ENCODE peak calls at places on chromosomes 2 and 18, in seven cellular contexts. D is EL, F is fibroblast of mammary gland, J is M059J, U is AG09309, N is IMR-90, K is occipital lobe. I is an unnamed sample.

GRCh38 chr2:70513751-70514150 is 39.9 kb downstream of the TGFA start:
- DNase-seq in D (no peak), F (no peak), J (no peak), U (no peak), N (no peak), K (no peak), I (no peak)

GRCh38 chr2:238350150-238350549 is 29.8 kb downstream of the TRAF3IP1 start:
- DNase-seq in D (no peak), F (no peak), J (no peak), U (no peak), N (no peak), K (no peak), I (no peak)

GRCh38 chr2:106115665-106116064 is 78.4 kb downstream of the UXS1 start:
- DNase-seq in D (no peak), F (no peak), J (no peak), U (no peak), N (no peak), K (no peak), I (no peak)

GRCh38 chr18:72868666-72869661 is 1.2 kb upstream of the NETO1 start:
- DNase-seq in D (no peak), F (no peak), J (no peak), U (no peak), N (no peak), K (no peak), I (no peak)

GRCh38 chr18:55579471-55579870 is 8.5 kb downstream of the TCF4 start:
- DNase-seq in D (no peak), F (no peak), J (no peak), U (no peak), N (peak), K (no peak), I (no peak)

GRCh38 chr2:26731714-26732113 is 32.4 kb upstream of the SLC35F6 start:
- DNase-seq in D (no peak), F (no peak), J (no peak), U (no peak), N (no peak), K (no peak), I (no peak)

GRCh38 chr18:45998244-45998643 is 31.1 kb upstream of the EPG5 start:
- DNase-seq in D (no peak), F (no peak), J (no peak), U (no peak), N (no peak), K (no peak), I (no peak)

GRCh38 chr2:11680181-11680900 is 10.3 kb upstream of the NTSR2 start:
- DNase-seq in D (no peak), F (peak), J (peak), U (no peak), N (peak), K (no peak), I (peak)

GRCh38 chr18:79385749-79386341 is 9.9 kb upstream of the NFATC1 start:
- DNase-seq in D (no peak), F (no peak), J (no peak), U (no peak), N (no peak), K (no peak), I (no peak)

GRCh38 chr18:76565238-76566173 is 70.5 kb upstream of the ZNF516 start:
- DNase-seq in D (peak), F (peak), J (peak), U (peak), N (peak), K (no peak), I (peak)

GRCh38 chr18:29874519-29875098 is 1167.9 kb downstream of the DSC3 start:
- DNase-seq in D (peak), F (peak), J (peak), U (no peak), N (peak), K (no peak), I (no peak)

GRCh38 chr18:49784427-49785185 is 28.7 kb downstream of the ACAA2 start:
- DNase-seq in D (no peak), F (peak), J (peak), U (peak), N (peak), K (no peak), I (no peak)

GRCh38 chr2:101219281-101219680 is 33.4 kb upstream of the CNOT11 start:
- DNase-seq in D (no peak), F (no peak), J (no peak), U (no peak), N (no peak), K (no peak), I (no peak)

I was measured in skeletal muscle cell.